ENCODE peak calls at places on chromosomes 16 and 17, in six cellular contexts. N is NCI-H1436 treated with DMSO at 0.1 percent for 48 hours; C is ecto neural progenitor cell; Z is NCI-H774; S is HEK293T; Q is activated CD4-positive, alpha-beta T cell treated with anti-CD3 and anti-CD28 coated beads, Interleukin-2, amount 50 U/mL, for 1 hour. P is an unnamed sample.

GRCh38 chr17:33948299-33948698 is 306.8 kb upstream of the CCL2 start:
- DNase-seq in S (no peak), Q (no peak), N (no peak), C (no peak), Z (no peak), P (no peak)

GRCh38 chr17:65514082-65514481 is 47.4 kb downstream of the AXIN2 start:
- DNase-seq in Q (no peak), N (no peak), S (no peak), Z (no peak), C (no peak), P (no peak)

GRCh38 chr17:60086822-60087591 is 8.3 kb upstream of the HEATR6 start:
- DNase-seq in C (peak; percentile 36), N (no peak), S (no peak), Z (no peak), Q (no peak), P (no peak)

GRCh38 chr16:371729-372521 is 1.6 kb upstream of the MRPL28 start:
- DNase-seq in Q (no peak), Z (no peak), S (no peak), C (no peak), N (no peak), P (no peak)

GRCh38 chr17:7034955-7035590 is 742 bp upstream of the SLC16A13 start:
- DNase-seq in Q (peak; percentile 22), S (no peak), C (no peak), Z (no peak), N (no peak), P (no peak)

GRCh38 chr16:75099738-75100615 is 16.6 kb downstream of the LDHD start:
- DNase-seq in S (no peak), N (no peak), Z (no peak), Q (no peak), C (no peak), P (no peak)

GRCh38 chr16:64356267-64356666 is 765.6 kb downstream of the CDH11 start:
- DNase-seq in S (no peak), C (no peak), Z (no peak), N (no peak), Q (no peak), P (no peak)

GRCh38 chr16:11563493-11564040 is 23.2 kb downstream of the LITAF start:
- DNase-seq in C (no peak), N (no peak), Z (no peak), S (no peak), Q (no peak), P (no peak)

GRCh38 chr16:28140788-28141618 is 70.8 kb downstream of the XPO6 start:
- DNase-seq in S (no peak), N (no peak), Z (no peak), C (no peak), Q (peak; percentile 54), P (no peak)

GRCh38 chr17:67520282-67520906 is 143.3 kb downstream of the PITPNC1 start:
- DNase-seq in N (no peak), C (no peak), Z (no peak), Q (no peak), S (no peak), P (no peak)

GRCh38 chr17:73175962-73176565 is 11.3 kb downstream of the SSTR2 start:
- DNase-seq in N (no peak), Z (no peak), C (no peak), Q (no peak), S (no peak), P (no peak)

GRCh38 chr17:34254146-34254545 is 939 bp upstream of the CCL2 start:
- DNase-seq in Z (no peak), C (no peak), N (no peak), S (no peak), Q (no peak), P (no peak)

GRCh38 chr17:2947996-2948550 is 115.3 kb downstream of the OR1D5 start:
- DNase-seq in Z (no peak), N (no peak), Q (no peak), C (peak; percentile 45), S (no peak), P (no peak)

GRCh38 chr16:84896847-84897246 is 77.1 kb downstream of the CRISPLD2 start:
- DNase-seq in Q (no peak), C (no peak), S (no peak), N (no peak), Z (no peak), P (no peak)

GRCh38 chr16:8907096-8907495 is 24.9 kb downstream of the LITAFD start:
- DNase-seq in N (no peak), C (no peak), S (no peak), Q (no peak), Z (no peak), P (no peak)

GRCh38 chr17:67376509-67376891 is 581 bp upstream of the PITPNC1 start:
- DNase-seq in S (no peak), N (no peak), Q (no peak), C (no peak), Z (no peak), P (no peak)

GRCh38 chr17:1055751-1056645 is 59.1 kb downstream of the TIMM22 start:
- DNase-seq in Q (peak; percentile 33), N (no peak), S (peak; percentile 86), Z (no peak), C (peak; percentile 87), P (no peak)

GRCh38 chr17:49715717-49716279 is 8.0 kb upstream of the SLC35B1 start:
- DNase-seq in N (no peak), S (no peak), Q (peak; percentile 35), Z (no peak), C (no peak), P (no peak)

GRCh38 chr17:81986606-81987005 is 9.2 kb downstream of the ASPSCR1 start:
- DNase-seq in S (no peak), Q (no peak), C (no peak), Z (no peak), N (no peak), P (no peak)

GRCh38 chr16:52090080-52090479 is 456.9 kb downstream of the TOX3 start:
- DNase-seq in N (no peak), S (no peak), Z (no peak), Q (no peak), C (no peak), P (no peak)

GRCh38 chr17:7748098-7748775 is 30.7 kb downstream of the DNAH2 start:
- DNase-seq in Q (no peak), S (no peak), C (no peak), Z (no peak), N (no peak), P (no peak)

GRCh38 chr16:25165284-25165683 is 51.5 kb upstream of the AQP8 start:
- DNase-seq in C (no peak), Z (no peak), Q (no peak), S (no peak), N (no peak), P (no peak)

GRCh38 chr17:15319461-15319860 is 21.9 kb downstream of the TEKT3 start:
- DNase-seq in N (no peak), Q (no peak), C (no peak), S (no peak), Z (no peak), P (no peak)

GRCh38 chr16:4180511-4180910 is 61.4 kb downstream of the SRL start:
- DNase-seq in C (no peak), Z (no peak), Q (no peak), N (no peak), S (no peak), P (no peak)

GRCh38 chr17:10614536-10615155 is 42.5 kb downstream of the MYH3 start:
- DNase-seq in Q (no peak), N (no peak), Z (no peak), S (peak; percentile 63), C (peak; percentile 83), P (no peak)

GRCh38 chr16:15907863-15908478 is 19.6 kb upstream of the CEP20 start:
- DNase-seq in Q (no peak), Z (peak; percentile 88), C (peak; percentile 68), S (peak; percentile 71), N (peak; percentile 84), P (no peak)

GRCh38 chr17:36512641-36513040 is 22.0 kb downstream of the MYO19 start:
- DNase-seq in N (no peak), Z (no peak), Q (no peak), C (no peak), S (no peak), P (no peak)

GRCh38 chr17:16415031-16415924 is at the start of gene TRPV2:
- DNase-seq in Z (no peak), C (peak; percentile 55), Q (peak; percentile 51), N (no peak), S (peak; percentile 54), P (no peak)

GRCh38 chr16:21211486-21211885 is at the start of gene ZP2:
- DNase-seq in Z (no peak), C (no peak), S (no peak), N (no peak), Q (no peak), P (no peak)

GRCh38 chr16:2496223-2497115 is 17.3 kb upstream of the ATP6V0C start:
- DNase-seq in C (no peak), Q (no peak), S (no peak), Z (no peak), N (no peak), P (no peak)

GRCh38 chr16:89120921-89121351 is 27.3 kb downstream of the ACSF3 start:
- DNase-seq in Q (no peak), N (no peak), Z (no peak), S (no peak), C (no peak), P (no peak)

GRCh38 chr17:17362531-17362930 is 59.4 kb downstream of the NT5M start:
- DNase-seq in Z (no peak), Q (no peak), C (no peak), S (no peak), N (no peak), P (no peak)

GRCh38 chr17:55334285-55334684 is 69.5 kb downstream of the HLF start:
- DNase-seq in S (no peak), Q (no peak), N (no peak), Z (no peak), C (no peak), P (peak; percentile 34)

GRCh38 chr17:73030501-73030911 is 62.0 kb downstream of the SLC39A11 start:
- DNase-seq in C (no peak), N (no peak), Z (no peak), S (no peak), Q (no peak), P (no peak)

GRCh38 chr17:36545093-36545464 is 360 bp downstream of the GGNBP2 start:
- DNase-seq in Z (no peak), S (no peak), C (no peak), N (no peak), Q (no peak), P (no peak)

GRCh38 chr16:873243-873661 is 72.7 kb upstream of the GNG13 start:
- DNase-seq in Q (no peak), Z (no peak), C (no peak), S (no peak), N (no peak), P (no peak)

GRCh38 chr16:81521141-81521626 is 76.6 kb downstream of the CMIP start:
- DNase-seq in S (no peak), C (no peak), N (no peak), Z (no peak), Q (peak; percentile 65), P (no peak)

GRCh38 chr16:11016993-11017392 is 72.6 kb downstream of the CLEC16A start:
- DNase-seq in S (no peak), Q (no peak), Z (peak; percentile 42), N (no peak), C (no peak), P (no peak)

GRCh38 chr16:56776562-56776961 is 46.6 kb downstream of the NUP93 start:
- DNase-seq in Q (no peak), Z (no peak), C (no peak), S (no peak), N (no peak), P (no peak)

GRCh38 chr17:35486920-35487727 is 38.6 kb upstream of the SLFN13 start:
- DNase-seq in Q (peak; percentile 70), C (no peak), Z (no peak), S (no peak), N (no peak), P (no peak)

P was measured in osteocyte.